ENCODE peak calls at places on chromosome 15, in six cellular contexts. One of them, this sample, is unnamed.

GRCh38 chr15:60721706-60722105 is 242.8 kb upstream of the ICE2 start:
- DNase-seq in stomach: no peak
- DNase-seq in heart left ventricle: no peak
- DNase-seq in CD4-positive, alpha-beta T cell: no peak
- DNase-seq in uterus: no peak
- DNase-seq in brain microvascular endothelial cell: peak; percentile 60
- DNase-seq in this sample: no peak

GRCh38 chr15:57026016-57026602 is 107.7 kb downstream of the TCF12 start:
- DNase-seq in stomach: no peak
- DNase-seq in heart left ventricle: no peak
- DNase-seq in CD4-positive, alpha-beta T cell: no peak
- DNase-seq in uterus: no peak
- DNase-seq in brain microvascular endothelial cell: no peak
- DNase-seq in this sample: no peak

GRCh38 chr15:78103406-78104118 is 11.2 kb downstream of the SH2D7 start:
- DNase-seq in stomach: peak; percentile 41
- DNase-seq in heart left ventricle: no peak
- DNase-seq in CD4-positive, alpha-beta T cell: peak; percentile 35
- DNase-seq in uterus: no peak
- DNase-seq in brain microvascular endothelial cell: no peak
- DNase-seq in this sample: peak; percentile 83

GRCh38 chr15:66684136-66684681 is 17.8 kb upstream of the SMAD6 start:
- DNase-seq in stomach: no peak
- DNase-seq in heart left ventricle: no peak
- DNase-seq in CD4-positive, alpha-beta T cell: no peak
- DNase-seq in uterus: no peak
- DNase-seq in brain microvascular endothelial cell: no peak
- DNase-seq in this sample: no peak

GRCh38 chr15:62783303-62783957 is 259.1 kb upstream of the TPM1 start:
- DNase-seq in stomach: no peak
- DNase-seq in heart left ventricle: no peak
- DNase-seq in CD4-positive, alpha-beta T cell: no peak
- DNase-seq in uterus: no peak
- DNase-seq in brain microvascular endothelial cell: peak; percentile 75
- DNase-seq in this sample: no peak

GRCh38 chr15:59501531-59502113 is 63.6 kb downstream of the FAM81A start:
- DNase-seq in stomach: peak; percentile 46
- DNase-seq in heart left ventricle: no peak
- DNase-seq in CD4-positive, alpha-beta T cell: no peak
- DNase-seq in uterus: no peak
- DNase-seq in brain microvascular endothelial cell: peak; percentile 52
- DNase-seq in this sample: no peak

GRCh38 chr15:80776420-80777045 is 2.6 kb upstream of the CEMIP start:
- DNase-seq in stomach: peak; percentile 83
- DNase-seq in heart left ventricle: peak; percentile 70
- DNase-seq in CD4-positive, alpha-beta T cell: peak; percentile 38
- DNase-seq in uterus: peak; percentile 48
- DNase-seq in brain microvascular endothelial cell: peak; percentile 80
- DNase-seq in this sample: peak; percentile 65

GRCh38 chr15:79037848-79038247 is 52.7 kb downstream of the RASGRF1 start:
- DNase-seq in stomach: no peak
- DNase-seq in heart left ventricle: no peak
- DNase-seq in CD4-positive, alpha-beta T cell: no peak
- DNase-seq in uterus: no peak
- DNase-seq in brain microvascular endothelial cell: no peak
- DNase-seq in this sample: no peak

GRCh38 chr15:34709866-34710265 is 44.9 kb downstream of the GJD2 start:
- DNase-seq in stomach: no peak
- DNase-seq in heart left ventricle: no peak
- DNase-seq in CD4-positive, alpha-beta T cell: no peak
- DNase-seq in uterus: no peak
- DNase-seq in brain microvascular endothelial cell: no peak
- DNase-seq in this sample: no peak

GRCh38 chr15:92600902-92601301 is 54.7 kb downstream of the FAM174B start:
- DNase-seq in stomach: no peak
- DNase-seq in heart left ventricle: no peak
- DNase-seq in CD4-positive, alpha-beta T cell: no peak
- DNase-seq in uterus: no peak
- DNase-seq in brain microvascular endothelial cell: no peak
- DNase-seq in this sample: no peak
- H3K27me3 ChIP-seq in stomach: no peaks in the 10 kb centered on the region
- H3K27me3 ChIP-seq in heart left ventricle: no peaks in the 10 kb centered on the region
- H3K27me3 ChIP-seq in CD4-positive, alpha-beta T cell: peaks cover 2% of the 10 kb centered on the region
- H3K27me3 ChIP-seq in uterus: no peaks in the 10 kb centered on the region
- H3K27me3 ChIP-seq in brain microvascular endothelial cell: no peaks in the 10 kb centered on the region
- H3K27me3 ChIP-seq in this sample: no peaks in the 10 kb centered on the region

GRCh38 chr15:37682304-37682703 is 252.1 kb upstream of the TMCO5A start:
- DNase-seq in stomach: no peak
- DNase-seq in heart left ventricle: no peak
- DNase-seq in CD4-positive, alpha-beta T cell: no peak
- DNase-seq in uterus: no peak
- DNase-seq in brain microvascular endothelial cell: peak; percentile 3
- DNase-seq in this sample: no peak
- TF ChIP-seq CTCF in stomach: no peak
- TF ChIP-seq CTCF in heart left ventricle: no peak
- TF ChIP-seq CTCF in CD4-positive, alpha-beta T cell: no peak
- TF ChIP-seq CTCF in uterus: no peak
- TF ChIP-seq CTCF in brain microvascular endothelial cell: peak; percentile 43
- TF ChIP-seq CTCF in this sample: peak; percentile 63

GRCh38 chr15:75782926-75783325 is 60.3 kb upstream of the UBE2Q2 start:
- DNase-seq in stomach: no peak
- DNase-seq in heart left ventricle: no peak
- DNase-seq in CD4-positive, alpha-beta T cell: no peak
- DNase-seq in uterus: no peak
- DNase-seq in brain microvascular endothelial cell: no peak
- DNase-seq in this sample: no peak
- H3K27me3 ChIP-seq in stomach: no peaks in the 10 kb centered on the region
- H3K27me3 ChIP-seq in heart left ventricle: peaks cover 10% of the 10 kb centered on the region
- H3K27me3 ChIP-seq in CD4-positive, alpha-beta T cell: no peaks in the 10 kb centered on the region
- H3K27me3 ChIP-seq in uterus: no peaks in the 10 kb centered on the region
- H3K27me3 ChIP-seq in brain microvascular endothelial cell: peaks cover 8% of the 10 kb centered on the region
- H3K27me3 ChIP-seq in this sample: no peaks in the 10 kb centered on the region

DNA sequence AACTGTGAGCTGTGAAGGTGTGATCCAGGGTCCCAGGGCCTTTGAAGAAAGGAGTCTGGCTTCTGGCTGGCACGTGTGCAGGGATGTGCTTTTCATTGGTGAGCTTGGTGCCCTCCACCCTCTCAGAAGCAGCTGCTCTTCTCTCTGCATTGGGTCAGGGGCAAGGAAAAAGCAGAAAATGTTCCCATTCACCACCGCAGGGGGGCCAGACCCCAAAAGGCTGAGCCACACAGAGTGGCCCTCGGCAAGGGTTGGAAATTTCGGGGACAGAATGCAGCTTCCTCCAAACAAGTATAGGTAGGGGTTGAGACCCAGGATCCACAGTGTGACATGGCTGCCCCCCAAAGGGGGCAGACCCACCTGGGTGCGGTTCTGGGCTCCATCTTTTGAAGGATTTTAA is 2.5 kb downstream of the CSK start:
- DNase-seq in stomach: no peak
- DNase-seq in heart left ventricle: no peak
- DNase-seq in CD4-positive, alpha-beta T cell: no peak
- DNase-seq in uterus: no peak
- DNase-seq in brain microvascular endothelial cell: no peak
- DNase-seq in this sample: no peak
- TF ChIP-seq CTCF in stomach: no peak
- TF ChIP-seq CTCF in heart left ventricle: no peak
- TF ChIP-seq CTCF in CD4-positive, alpha-beta T cell: no peak
- TF ChIP-seq CTCF in uterus: no peak
- TF ChIP-seq CTCF in brain microvascular endothelial cell: no peak
- TF ChIP-seq CTCF in this sample: no peak

GRCh38 chr15:38636597-38636996 is 72.0 kb upstream of the RASGRP1 start:
- DNase-seq in stomach: no peak
- DNase-seq in heart left ventricle: peak; percentile 23
- DNase-seq in CD4-positive, alpha-beta T cell: no peak
- DNase-seq in uterus: peak; percentile 37
- DNase-seq in brain microvascular endothelial cell: no peak
- DNase-seq in this sample: no peak
- H3K27me3 ChIP-seq in stomach: no peaks in the 10 kb centered on the region
- H3K27me3 ChIP-seq in heart left ventricle: no peaks in the 10 kb centered on the region
- H3K27me3 ChIP-seq in CD4-positive, alpha-beta T cell: no peaks in the 10 kb centered on the region
- H3K27me3 ChIP-seq in uterus: no peaks in the 10 kb centered on the region
- H3K27me3 ChIP-seq in brain microvascular endothelial cell: peaks cover 6% of the 10 kb centered on the region
- H3K27me3 ChIP-seq in this sample: no peaks in the 10 kb centered on the region

DNA sequence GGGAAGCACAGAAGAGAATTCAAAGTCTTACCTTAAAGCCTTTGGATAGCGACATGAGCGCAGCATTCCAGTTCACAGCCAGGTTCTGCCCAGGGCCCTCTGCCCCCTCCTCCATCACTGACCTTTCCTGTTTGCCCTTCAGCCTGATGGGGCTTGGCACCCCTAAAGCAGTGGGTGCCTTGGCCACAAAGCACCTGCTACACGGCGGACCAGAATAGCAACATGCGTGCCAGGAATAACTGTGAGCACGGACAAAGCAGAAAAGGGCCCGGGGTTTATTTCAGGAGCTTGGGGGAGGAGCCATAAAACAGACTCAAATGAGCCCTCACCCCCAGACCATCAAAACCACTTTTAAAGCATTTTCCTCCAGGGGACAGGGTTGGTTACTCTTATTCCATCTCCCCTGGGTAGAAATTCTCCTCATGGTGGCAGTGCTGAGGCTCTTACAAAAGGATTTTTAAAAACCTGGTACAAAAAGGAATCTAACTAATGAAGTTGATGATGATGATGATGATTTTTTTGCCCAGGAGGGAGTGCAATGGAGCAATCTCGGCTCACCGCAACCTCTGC is 135.4 kb downstream of the KLF13 start:
- DNase-seq in stomach: peak; percentile 15
- DNase-seq in heart left ventricle: no peak
- DNase-seq in CD4-positive, alpha-beta T cell: no peak
- DNase-seq in uterus: no peak
- DNase-seq in brain microvascular endothelial cell: no peak
- DNase-seq in this sample: peak; percentile 33
- TF ChIP-seq CTCF in stomach: no peak
- TF ChIP-seq CTCF in heart left ventricle: peak; percentile 8
- TF ChIP-seq CTCF in CD4-positive, alpha-beta T cell: no peak
- TF ChIP-seq CTCF in uterus: no peak
- TF ChIP-seq CTCF in brain microvascular endothelial cell: peak; percentile 44
- TF ChIP-seq CTCF in this sample: no peak

GRCh38 chr15:71739355-71739754 is 71.0 kb upstream of the NR2E3 start:
- DNase-seq in stomach: no peak
- DNase-seq in heart left ventricle: no peak
- DNase-seq in CD4-positive, alpha-beta T cell: no peak
- DNase-seq in uterus: no peak
- DNase-seq in brain microvascular endothelial cell: no peak
- DNase-seq in this sample: no peak
- H3K27me3 ChIP-seq in stomach: no peaks in the 10 kb centered on the region
- H3K27me3 ChIP-seq in heart left ventricle: no peaks in the 10 kb centered on the region
- H3K27me3 ChIP-seq in CD4-positive, alpha-beta T cell: no peaks in the 10 kb centered on the region
- H3K27me3 ChIP-seq in uterus: no peaks in the 10 kb centered on the region
- H3K27me3 ChIP-seq in brain microvascular endothelial cell: no peaks in the 10 kb centered on the region
- H3K27me3 ChIP-seq in this sample: no peaks in the 10 kb centered on the region

GRCh38 chr15:64131547-64131946 is 20.0 kb upstream of the SNX22 start:
- DNase-seq in stomach: no peak
- DNase-seq in heart left ventricle: no peak
- DNase-seq in CD4-positive, alpha-beta T cell: no peak
- DNase-seq in uterus: no peak
- DNase-seq in brain microvascular endothelial cell: no peak
- DNase-seq in this sample: no peak
- TF ChIP-seq CTCF in stomach: no peak
- TF ChIP-seq CTCF in heart left ventricle: no peak
- TF ChIP-seq CTCF in CD4-positive, alpha-beta T cell: no peak
- TF ChIP-seq CTCF in uterus: no peak
- TF ChIP-seq CTCF in brain microvascular endothelial cell: no peak
- TF ChIP-seq CTCF in this sample: no peak

GRCh38 chr15:74303741-74304309 is 63.6 kb downstream of the CYP11A1 start:
- DNase-seq in stomach: no peak
- DNase-seq in heart left ventricle: no peak
- DNase-seq in CD4-positive, alpha-beta T cell: no peak
- DNase-seq in uterus: no peak
- DNase-seq in brain microvascular endothelial cell: no peak
- DNase-seq in this sample: no peak
- H3K27me3 ChIP-seq in stomach: no peaks in the 10 kb centered on the region
- H3K27me3 ChIP-seq in heart left ventricle: peaks cover 21% of the 10 kb centered on the region
- H3K27me3 ChIP-seq in CD4-positive, alpha-beta T cell: peaks cover 18% of the 10 kb centered on the region
- H3K27me3 ChIP-seq in uterus: no peaks in the 10 kb centered on the region
- H3K27me3 ChIP-seq in brain microvascular endothelial cell: peaks cover 40% of the 10 kb centered on the region
- H3K27me3 ChIP-seq in this sample: no peaks in the 10 kb centered on the region

This sample was measured in Peyer's patch.